ENCODE peak calls at places on chromosomes 13 and 19, in ten cellular contexts. J is amygdala; C is anterior cingulate cortex; I is lung; R is putamen; Z is T-helper 1 cell; L is smooth muscle cell of the brain vasculature; G is activated naive CD8-positive, alpha-beta T cell treated with anti-CD3 and anti-CD28 coated beads for 36 hours; W is brain microvascular endothelial cell; B is RWPE1. H is an unnamed sample.

GRCh38 chr19:54137913-54138776 is 583 bp downstream of the CNOT3 start:
- DNase-seq in J (no peak), C (no peak), I (no peak), R (no peak), Z (peak; percentile 31), L (no peak), G (peak; percentile 51), W (no peak), B (no peak), H (no peak)

GRCh38 chr13:37648604-37649003 is 50.0 kb upstream of the POSTN start:
- DNase-seq in J (no peak), C (no peak), I (no peak), R (no peak), Z (no peak), L (no peak), G (no peak), W (peak; percentile 45), B (no peak), H (peak; percentile 40)

GRCh38 chr19:1172353-1173159 is 1.5 kb downstream of the SBNO2 start:
- DNase-seq in J (no peak), C (peak; percentile 31), I (no peak), R (no peak), Z (no peak), L (no peak), G (no peak), W (no peak), B (no peak), H (peak; percentile 86)

GRCh38 chr19:37778613-37779138 is 710 bp downstream of the ZNF573 start:
- DNase-seq in J (no peak), C (no peak), I (no peak), R (no peak), Z (no peak), L (no peak), G (no peak), W (no peak), B (peak; percentile 26), H (no peak)

GRCh38 chr19:36149673-36150406 is 2.4 kb downstream of the COX7A1 start:
- DNase-seq in J (no peak), C (no peak), I (no peak), R (no peak), Z (no peak), L (no peak), G (no peak), W (no peak), B (peak; percentile 79), H (no peak)

GRCh38 chr19:14248578-14249011 is 42.6 kb upstream of the ADGRL1 start:
- DNase-seq in J (peak; percentile 51), C (peak; percentile 50), I (no peak), R (peak; percentile 74), Z (peak; percentile 24), L (peak; percentile 31), G (peak; percentile 26), W (no peak), B (no peak), H (peak; percentile 20)

GRCh38 chr19:45304141-45304926 is 18.3 kb downstream of the CKM start:
- DNase-seq in J (no peak), C (no peak), I (no peak), R (no peak), Z (no peak), L (no peak), G (no peak), W (no peak), B (no peak), H (no peak)

GRCh38 chr13:40498461-40498860 is 168.0 kb downstream of the FOXO1 start:
- DNase-seq in J (no peak), C (no peak), I (no peak), R (no peak), Z (no peak), L (no peak), G (no peak), W (no peak), B (no peak), H (no peak)

GRCh38 chr19:50514346-50515167 is 844 bp upstream of the ASPDH start:
- DNase-seq in J (peak; percentile 47), C (peak; percentile 88), I (no peak), R (peak; percentile 82), Z (no peak), L (no peak), G (no peak), W (no peak), B (no peak), H (no peak)

GRCh38 chr13:78060966-78061365 is 142.3 kb upstream of the EDNRB start:
- DNase-seq in J (no peak), C (peak; percentile 40), I (no peak), R (no peak), Z (no peak), L (no peak), G (no peak), W (no peak), B (no peak), H (no peak)

GRCh38 chr19:6224308-6224675 is 55.5 kb downstream of the MLLT1 start:
- DNase-seq in J (no peak), C (no peak), I (no peak), R (no peak), Z (no peak), L (no peak), G (no peak), W (no peak), B (no peak), H (no peak)

GRCh38 chr13:30125422-30126073 is 181.8 kb downstream of the KATNAL1 start:
- DNase-seq in J (no peak), C (no peak), I (peak; percentile 73), R (no peak), Z (no peak), L (peak; percentile 73), G (no peak), W (peak; percentile 74), B (peak; percentile 71), H (peak; percentile 93)

GRCh38 chr19:15123031-15123890 is 16.1 kb downstream of the SYDE1 start:
- DNase-seq in J (no peak), C (no peak), I (no peak), R (no peak), Z (no peak), L (no peak), G (no peak), W (no peak), B (no peak), H (no peak)

GRCh38 chr19:2041686-2042484 is 9.2 kb downstream of the MKNK2 start:
- DNase-seq in J (peak; percentile 90), C (peak; percentile 96), I (peak; percentile 97), R (peak; percentile 95), Z (peak; percentile 98), L (no peak), G (peak; percentile 100), W (peak; percentile 85), B (peak; percentile 99), H (no peak)